ENCODE peak calls at places on chromosomes 16 and 17, in four cellular contexts. D is fibroblast of lung, S is ascending aorta, P is spleen. U is an unnamed sample.

GRCh38 chr17:51087072-51087757 is 33.5 kb downstream of the SPAG9 start:
- DNase-seq in S (no peak), P (no peak), D (peak; percentile 25), U (no peak)

GRCh38 chr16:73427177-73427576 is 379.2 kb upstream of the ZFHX3 start:
- DNase-seq in D (no peak), S (no peak), P (no peak), U (no peak)

GRCh38 chr17:55426851-55427586 is 5.4 kb upstream of the MMD start:
- DNase-seq in S (no peak), P (no peak), D (no peak), U (no peak)

GRCh38 chr17:71334041-71334781 is 786.6 kb upstream of the SOX9 start:
- DNase-seq in P (no peak), S (no peak), D (no peak), U (no peak)

GRCh38 chr16:28491970-28492474 is at the start of gene CLN3:
- DNase-seq in D (peak; percentile 96), S (peak; percentile 95), P (peak; percentile 96), U (peak; percentile 84)

GRCh38 chr16:70253291-70254094 is 1.8 kb upstream of the EXOSC6 start:
- DNase-seq in D (peak; percentile 42), P (no peak), S (no peak), U (no peak)

GRCh38 chr17:65952586-65952985 is 239.3 kb downstream of the CEP112 start:
- DNase-seq in S (no peak), D (no peak), P (no peak), U (no peak)

GRCh38 chr16:67311607-67312449 is 14.7 kb downstream of the KCTD19 start:
- DNase-seq in D (peak; percentile 100), S (peak; percentile 79), P (no peak), U (no peak)

GRCh38 chr17:82736511-82737185 is 1.2 kb downstream of the FN3K start:
- DNase-seq in S (no peak), P (no peak), D (no peak), U (no peak)

GRCh38 chr17:40018211-40019121 is 3.2 kb downstream of the CSF3 start:
- DNase-seq in P (no peak), D (peak; percentile 47), S (no peak), U (no peak)

GRCh38 chr17:37802061-37802460 is 57.2 kb upstream of the HNF1B start:
- DNase-seq in S (no peak), P (no peak), D (peak; percentile 12), U (no peak)

GRCh38 chr17:64661981-64662773 is at the start of gene SMURF2:
- DNase-seq in S (peak; percentile 85), D (peak; percentile 63), P (peak; percentile 96), U (peak; percentile 59)

GRCh38 chr16:676565-677297 is 1.3 kb downstream of the RHBDL1 start:
- DNase-seq in P (no peak), D (no peak), S (no peak), U (no peak)

GRCh38 chr17:66786101-66786500 is 48.8 kb upstream of the CACNG5 start:
- DNase-seq in D (no peak), S (no peak), P (no peak), U (no peak)

GRCh38 chr17:40485851-40486512 is 15.4 kb downstream of the TNS4 start:
- DNase-seq in P (no peak), S (peak; percentile 79), D (peak; percentile 99), U (no peak)

DNA sequence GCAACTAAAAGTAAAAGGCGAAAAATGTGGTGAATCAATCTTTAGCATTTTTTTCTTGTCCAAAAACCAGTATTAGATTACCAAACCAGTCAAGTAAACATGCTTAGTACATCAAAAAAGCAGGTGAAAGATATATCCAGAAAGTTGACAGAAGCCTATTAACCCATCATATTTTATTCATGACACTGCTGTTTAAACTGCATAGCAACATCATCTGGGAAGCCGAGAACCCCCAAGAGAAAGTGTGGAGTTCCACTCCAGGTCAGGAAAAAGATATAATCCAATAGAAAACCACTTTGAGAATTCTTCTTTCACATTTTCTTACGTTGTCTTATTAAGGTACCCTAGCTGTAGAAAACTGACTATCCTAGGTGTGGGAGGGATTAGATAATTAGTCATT is 466.8 kb upstream of the CDH8 start:
- DNase-seq in S (no peak), P (no peak), D (no peak), U (no peak)
- H3K27ac ChIP-seq in S (no peak overlapping the region), P (no peak overlapping the region), D (no peak overlapping the region), U (no peak overlapping the region)

GRCh38 chr16:88780100-88781062 is 4.6 kb downstream of the PIEZO1 start:
- DNase-seq in D (no peak), P (peak; percentile 73), S (no peak), U (no peak)
- H3K27ac ChIP-seq in D (peak overlapping the region; percentile 47), P (peak overlapping the region; percentile 90), S (no peak overlapping the region), U (no peak overlapping the region)

GRCh38 chr16:14043278-14043677 is 27.8 kb upstream of the MRTFB start:
- DNase-seq in D (no peak), P (no peak), S (no peak), U (no peak)
- H3K27ac ChIP-seq in D (no peak overlapping the region), P (no peak overlapping the region), S (peak overlapping the region; percentile 48), U (peak overlapping the region; percentile 9)

GRCh38 chr17:62650587-62650986 is 23.1 kb downstream of the MRC2 start:
- DNase-seq in S (no peak), P (no peak), D (no peak), U (no peak)

GRCh38 chr17:62653831-62654829 is 26.7 kb downstream of the MRC2 start:
- DNase-seq in D (peak; percentile 52), S (no peak), P (no peak), U (no peak)

GRCh38 chr17:62656446-62656845 is 29.0 kb downstream of the MRC2 start:
- DNase-seq in P (no peak), S (no peak), D (no peak), U (no peak)

GRCh38 chr17:62652251-62653001 is 25.0 kb downstream of the MRC2 start:
- DNase-seq in S (peak; percentile 90), P (peak; percentile 83), D (peak; percentile 86), U (no peak)

DNA sequence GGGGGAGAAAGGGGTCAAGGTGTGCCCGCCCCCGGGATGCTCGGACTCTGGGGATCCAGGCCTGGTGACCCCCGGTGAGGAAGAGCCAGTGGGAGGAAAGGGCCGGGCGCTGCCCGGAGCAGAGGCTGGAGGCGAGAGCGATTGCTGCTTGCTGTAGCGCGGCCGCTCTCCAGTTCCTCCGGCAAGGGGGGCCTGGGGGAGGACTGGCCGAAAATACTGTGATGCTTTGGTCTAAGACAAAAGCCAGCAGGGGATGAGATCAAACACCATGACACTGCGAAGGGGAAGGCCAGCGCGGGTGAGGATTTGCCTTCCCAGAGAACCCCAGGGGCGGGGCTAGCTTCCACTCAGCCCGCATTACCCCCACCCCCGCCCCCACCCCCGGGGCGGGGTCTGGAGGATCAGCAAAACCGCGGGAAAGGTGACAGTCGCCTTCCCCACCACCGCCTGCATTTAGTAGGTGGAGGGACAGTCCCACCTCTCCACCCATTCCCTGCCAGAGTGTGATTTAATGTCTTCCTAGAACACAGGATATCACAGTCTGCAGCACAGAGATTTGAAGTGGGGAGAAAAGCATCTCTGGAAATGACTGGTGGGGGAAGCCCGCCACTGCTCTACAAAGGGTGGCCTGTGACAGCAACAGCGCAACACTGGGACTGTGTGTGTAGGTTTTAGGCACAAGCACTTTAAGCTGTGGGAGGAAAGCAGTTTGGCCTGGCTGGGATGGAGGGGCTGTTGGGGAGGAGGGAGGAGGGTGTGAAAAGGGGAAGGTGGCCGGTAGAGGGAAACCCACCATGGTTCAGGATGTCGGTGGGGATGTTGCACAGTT is 25.7 kb downstream of the MRC2 start:
- DNase-seq in P (peak; percentile 82), D (peak; percentile 57), S (peak; percentile 86), U (no peak)
- H3K27ac ChIP-seq in P (peak overlapping the region; percentile 41), D (peak overlapping the region; percentile 85), S (peak overlapping the region; percentile 67), U (peak overlapping the region; percentile 62)

U was measured in caudate nucleus.